ENCODE peak calls at places on chromosomes 11 and 22, in five cellular contexts. One of them, this sample, is unnamed.
A peak's percentile ranks its signal among the peaks of the same experiment; 100 is the strongest.

GRCh38 chr22:31616315-31616980 is 45.6 kb downstream of the PISD start:
- DNase-seq in cardiac muscle cell: no peak
- DNase-seq in ovary: peak; percentile 24
- DNase-seq in lower lobe of right lung: no peak
- DNase-seq in AG04450: no peak
- DNase-seq in this sample: no peak

GRCh38 chr22:43796567-43796966 is 15.5 kb downstream of the EFCAB6 start:
- DNase-seq in cardiac muscle cell: peak; percentile 90
- DNase-seq in AG04450: peak; percentile 13
- DNase-seq in ovary: no peak
- DNase-seq in lower lobe of right lung: no peak
- DNase-seq in this sample: no peak

GRCh38 chr11:19380375-19380774 is 139.6 kb upstream of the E2F8 start:
- DNase-seq in ovary: no peak
- DNase-seq in lower lobe of right lung: no peak
- DNase-seq in cardiac muscle cell: no peak
- DNase-seq in AG04450: no peak
- DNase-seq in this sample: no peak

GRCh38 chr22:22753526-22754267 is 109.3 kb downstream of the GGTLC2 start:
- DNase-seq in lower lobe of right lung: no peak
- DNase-seq in AG04450: no peak
- DNase-seq in cardiac muscle cell: no peak
- DNase-seq in ovary: peak; percentile 35
- DNase-seq in this sample: peak; percentile 90

GRCh38 chr11:122440783-122441701 is 214.5 kb upstream of the UBASH3B start:
- DNase-seq in AG04450: no peak
- DNase-seq in ovary: peak; percentile 69
- DNase-seq in cardiac muscle cell: peak; percentile 27
- DNase-seq in lower lobe of right lung: no peak
- DNase-seq in this sample: no peak

GRCh38 chr11:61542024-61542461 is 33.5 kb downstream of the LRRC10B start:
- DNase-seq in ovary: peak; percentile 59
- DNase-seq in lower lobe of right lung: no peak
- DNase-seq in AG04450: no peak
- DNase-seq in cardiac muscle cell: peak; percentile 41
- DNase-seq in this sample: no peak

GRCh38 chr11:24781288-24781687 is 284.4 kb downstream of the LUZP2 start:
- DNase-seq in cardiac muscle cell: peak; percentile 5
- DNase-seq in AG04450: no peak
- DNase-seq in lower lobe of right lung: no peak
- DNase-seq in ovary: no peak
- DNase-seq in this sample: no peak

GRCh38 chr22:17965538-17966402 is 58.6 kb downstream of the MICAL3 start:
- DNase-seq in AG04450: no peak
- DNase-seq in cardiac muscle cell: no peak
- DNase-seq in lower lobe of right lung: no peak
- DNase-seq in ovary: no peak
- DNase-seq in this sample: no peak

GRCh38 chr22:36467946-36468345 is 13.5 kb downstream of the TXN2 start:
- DNase-seq in lower lobe of right lung: no peak
- DNase-seq in ovary: no peak
- DNase-seq in cardiac muscle cell: no peak
- DNase-seq in AG04450: peak; percentile 94
- DNase-seq in this sample: no peak

GRCh38 chr22:37804886-37805857 is 2.6 kb upstream of the GCAT start:
- DNase-seq in ovary: peak; percentile 94
- DNase-seq in AG04450: no peak
- DNase-seq in cardiac muscle cell: peak; percentile 83
- DNase-seq in lower lobe of right lung: peak; percentile 92
- DNase-seq in this sample: no peak

GRCh38 chr22:50455201-50455600 is 19.6 kb downstream of the SBF1 start:
- DNase-seq in cardiac muscle cell: no peak
- DNase-seq in ovary: no peak
- DNase-seq in AG04450: no peak
- DNase-seq in lower lobe of right lung: no peak
- DNase-seq in this sample: no peak

GRCh38 chr11:12989428-12990242 is 19.5 kb upstream of the RASSF10 start:
- DNase-seq in lower lobe of right lung: no peak
- DNase-seq in cardiac muscle cell: no peak
- DNase-seq in ovary: no peak
- DNase-seq in AG04450: no peak
- DNase-seq in this sample: no peak

GRCh38 chr22:31768422-31769059 is 14.7 kb downstream of the DEPDC5 start:
- DNase-seq in cardiac muscle cell: no peak
- DNase-seq in ovary: no peak
- DNase-seq in AG04450: no peak
- DNase-seq in lower lobe of right lung: no peak
- DNase-seq in this sample: no peak

GRCh38 chr11:61310749-61311148 is 15.6 kb upstream of the VWCE start:
- DNase-seq in lower lobe of right lung: no peak
- DNase-seq in cardiac muscle cell: no peak
- DNase-seq in AG04450: no peak
- DNase-seq in ovary: no peak
- DNase-seq in this sample: no peak

GRCh38 chr22:29647954-29648737 is 44.7 kb downstream of the NF2 start:
- DNase-seq in lower lobe of right lung: no peak
- DNase-seq in cardiac muscle cell: no peak
- DNase-seq in AG04450: no peak
- DNase-seq in ovary: no peak
- DNase-seq in this sample: no peak

GRCh38 chr11:32034680-32035079 is 56.2 kb upstream of the RCN1 start:
- DNase-seq in cardiac muscle cell: no peak
- DNase-seq in ovary: no peak
- DNase-seq in lower lobe of right lung: no peak
- DNase-seq in AG04450: no peak
- DNase-seq in this sample: no peak

GRCh38 chr11:129145276-129145675 is 46.8 kb downstream of the ARHGAP32 start:
- DNase-seq in cardiac muscle cell: no peak
- DNase-seq in ovary: no peak
- DNase-seq in lower lobe of right lung: no peak
- DNase-seq in AG04450: no peak
- DNase-seq in this sample: no peak

GRCh38 chr11:68215087-68215445 is 2.0 kb upstream of the KMT5B start:
- DNase-seq in cardiac muscle cell: no peak
- DNase-seq in ovary: peak; percentile 30
- DNase-seq in AG04450: no peak
- DNase-seq in lower lobe of right lung: peak; percentile 67
- DNase-seq in this sample: no peak

GRCh38 chr11:73761403-73761945 is 600 bp upstream of the RAB6A start:
- DNase-seq in lower lobe of right lung: peak; percentile 53
- DNase-seq in cardiac muscle cell: no peak
- DNase-seq in ovary: peak; percentile 59
- DNase-seq in AG04450: no peak
- DNase-seq in this sample: no peak

GRCh38 chr11:3203221-3204043 is 15.2 kb downstream of the MRGPRG start:
- DNase-seq in AG04450: no peak
- DNase-seq in lower lobe of right lung: peak; percentile 46
- DNase-seq in cardiac muscle cell: peak; percentile 73
- DNase-seq in ovary: no peak
- DNase-seq in this sample: no peak

GRCh38 chr11:106224172-106224571 is 146.7 kb downstream of the AASDHPPT start:
- DNase-seq in ovary: no peak
- DNase-seq in AG04450: no peak
- DNase-seq in lower lobe of right lung: no peak
- DNase-seq in cardiac muscle cell: no peak
- DNase-seq in this sample: no peak
- H3K9me3 ChIP-seq in ovary: no peaks in the 10 kb centered on the region
- H3K9me3 ChIP-seq in AG04450: peaks cover 14% of the 10 kb centered on the region
- H3K9me3 ChIP-seq in lower lobe of right lung: peaks cover 17% of the 10 kb centered on the region
- H3K9me3 ChIP-seq in cardiac muscle cell: no peaks in the 10 kb centered on the region
- H3K9me3 ChIP-seq in this sample: no peaks in the 10 kb centered on the region

DNA sequence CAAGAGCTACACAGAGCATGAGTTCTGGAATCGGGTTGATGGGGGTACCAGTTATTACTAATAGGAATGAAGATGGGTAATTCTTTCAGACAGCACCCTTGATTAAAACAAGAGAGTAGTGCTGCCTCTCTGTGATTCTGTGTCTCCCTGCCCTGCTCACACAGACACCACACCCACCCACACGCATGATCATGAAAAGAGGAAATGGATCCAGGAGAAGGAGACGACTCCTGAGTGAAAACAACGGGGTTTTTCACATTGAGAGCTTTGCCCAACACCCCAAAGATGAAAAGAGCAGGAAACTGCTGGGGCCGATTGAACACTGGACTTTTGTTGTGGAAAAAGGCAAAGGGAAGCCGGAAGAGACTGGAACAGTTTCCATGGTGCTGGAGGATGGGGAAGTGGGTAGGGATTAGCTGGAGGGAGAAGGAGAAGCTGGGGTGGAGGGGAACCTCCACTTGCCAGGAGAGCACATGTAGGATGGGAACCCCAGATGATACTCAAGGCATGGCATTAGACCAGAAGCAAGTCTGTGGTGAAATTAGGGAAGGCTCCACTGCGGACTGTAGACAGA is 5.2 kb upstream of the SLC43A3 start:
- DNase-seq in lower lobe of right lung: no peak
- DNase-seq in AG04450: no peak
- DNase-seq in cardiac muscle cell: no peak
- DNase-seq in ovary: no peak
- DNase-seq in this sample: no peak
- H3K27ac ChIP-seq in lower lobe of right lung: peak overlapping the region; percentile 56
- H3K27ac ChIP-seq in AG04450: peak overlapping the region; percentile 84
- H3K27ac ChIP-seq in cardiac muscle cell: no peak overlapping the region
- H3K27ac ChIP-seq in ovary: no peak overlapping the region
- H3K27ac ChIP-seq in this sample: no peak overlapping the region

DNA sequence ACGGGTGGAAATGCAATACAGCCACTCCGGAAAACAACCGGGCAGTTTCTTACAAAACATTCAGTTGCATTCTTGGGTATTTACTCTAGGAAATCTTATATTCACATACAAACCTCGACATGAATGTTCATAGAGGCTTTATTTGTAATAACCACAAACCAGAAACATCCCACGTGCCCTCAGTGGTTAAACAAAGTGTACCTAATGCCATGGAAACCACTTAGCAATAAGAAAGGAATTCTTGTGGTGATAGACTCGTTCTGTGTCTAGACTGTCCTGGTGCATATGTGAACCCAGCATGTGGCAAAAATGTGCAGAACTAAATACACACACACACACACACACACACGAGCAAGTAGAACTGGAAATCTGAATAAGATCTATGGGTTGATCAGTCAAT is 1073.3 kb downstream of the TBC1D22A start:
- DNase-seq in ovary: no peak
- DNase-seq in lower lobe of right lung: no peak
- DNase-seq in AG04450: no peak
- DNase-seq in cardiac muscle cell: no peak
- DNase-seq in this sample: no peak
- H3K9me3 ChIP-seq in ovary: no peaks in the 10 kb centered on the region
- H3K9me3 ChIP-seq in lower lobe of right lung: no peaks in the 10 kb centered on the region
- H3K9me3 ChIP-seq in AG04450: peaks cover 54% of the 10 kb centered on the region
- H3K9me3 ChIP-seq in cardiac muscle cell: peaks cover 4% of the 10 kb centered on the region
- H3K9me3 ChIP-seq in this sample: no peaks in the 10 kb centered on the region

DNA sequence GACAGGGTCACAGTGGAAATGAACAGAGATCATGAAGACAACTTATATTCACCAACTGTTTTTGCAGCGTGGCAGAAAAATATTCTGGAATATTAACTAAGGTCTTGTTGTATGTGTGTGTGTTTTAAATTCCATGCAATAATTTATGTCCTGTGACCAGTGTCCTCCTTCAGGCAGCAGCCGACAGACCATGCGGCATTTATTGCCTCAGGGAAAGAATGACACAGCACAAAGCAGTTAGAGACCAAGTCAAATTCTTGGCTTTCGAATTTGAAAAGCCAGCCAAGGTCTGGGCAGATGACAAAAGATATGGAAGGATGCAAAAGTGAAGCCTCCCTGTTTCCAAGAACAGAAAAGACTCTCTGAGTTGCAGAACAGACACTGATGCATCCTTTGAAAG is 120.0 kb downstream of the MIAT start:
- DNase-seq in lower lobe of right lung: no peak
- DNase-seq in AG04450: no peak
- DNase-seq in cardiac muscle cell: no peak
- DNase-seq in ovary: no peak
- DNase-seq in this sample: no peak
- H3K27ac ChIP-seq in lower lobe of right lung: no peak overlapping the region
- H3K27ac ChIP-seq in AG04450: no peak overlapping the region
- H3K27ac ChIP-seq in cardiac muscle cell: no peak overlapping the region
- H3K27ac ChIP-seq in ovary: no peak overlapping the region
- H3K27ac ChIP-seq in this sample: no peak overlapping the region

DNA sequence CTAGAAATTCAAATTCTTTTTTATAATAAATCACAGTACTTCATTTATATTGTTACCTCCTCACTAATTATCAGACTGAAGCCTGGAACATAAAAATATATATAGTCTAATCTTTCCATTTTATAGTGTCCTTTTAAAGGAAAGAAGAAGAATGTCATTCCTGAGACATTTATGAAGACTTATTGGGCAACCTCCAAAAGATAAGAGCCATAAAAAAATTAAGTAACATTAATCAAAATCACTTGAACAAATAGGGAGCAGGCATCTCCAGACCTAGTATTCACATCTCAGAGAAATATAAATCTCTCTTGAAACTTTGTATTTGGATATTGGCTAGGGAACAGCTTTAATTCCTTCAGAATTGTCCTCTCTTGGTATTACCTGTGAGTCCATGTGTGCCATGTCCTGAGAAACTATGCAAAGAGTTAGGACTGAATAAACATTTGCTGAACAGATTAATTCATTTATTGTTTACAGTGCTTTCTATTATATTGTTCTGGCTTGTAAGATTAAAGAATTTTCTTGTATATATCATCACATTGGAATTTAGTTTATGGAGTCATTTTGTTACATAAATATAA is 530.4 kb upstream of the LRRC4C start:
- DNase-seq in cardiac muscle cell: no peak
- DNase-seq in AG04450: no peak
- DNase-seq in lower lobe of right lung: no peak
- DNase-seq in ovary: no peak
- DNase-seq in this sample: no peak
- H3K9me3 ChIP-seq in cardiac muscle cell: no peaks in the 10 kb centered on the region
- H3K9me3 ChIP-seq in AG04450: peaks cover 6% of the 10 kb centered on the region
- H3K9me3 ChIP-seq in lower lobe of right lung: no peaks in the 10 kb centered on the region
- H3K9me3 ChIP-seq in ovary: no peaks in the 10 kb centered on the region
- H3K9me3 ChIP-seq in this sample: no peaks in the 10 kb centered on the region

This sample was measured in vagina.